ENCODE peak calls at places on chromosomes 4 and X, in five cellular contexts. U, E, X, L and J are unnamed samples.

GRCh38 chrX:11789809-11790208 is 31.8 kb downstream of the MSL3 start:
- DNase-seq in U (no peak), E (peak; percentile 16), X (no peak), L (no peak), J (no peak)

GRCh38 chr4:184514121-184514988 is 40.0 kb upstream of the IRF2 start:
- DNase-seq in U (peak; percentile 86), E (no peak), X (peak; percentile 23), L (no peak), J (peak; percentile 61)

GRCh38 chr4:151418385-151418784 is 9.4 kb downstream of the FHIP1A start:
- DNase-seq in U (peak; percentile 87), E (no peak), X (peak; percentile 91), L (no peak), J (peak; percentile 66)

GRCh38 chrX:151929131-151929530 is 16.4 kb downstream of the MAGEA4 start:
- DNase-seq in U (no peak), E (no peak), X (no peak), L (no peak), J (no peak)

GRCh38 chr4:139875456-139875855 is 209.8 kb downstream of the MGST2 start:
- DNase-seq in U (no peak), E (no peak), X (no peak), L (peak; percentile 81), J (no peak)

GRCh38 chr4:119858176-119858575 is 208.5 kb downstream of the MAD2L1 start:
- DNase-seq in U (no peak), E (no peak), X (peak; percentile 2), L (no peak), J (no peak)

GRCh38 chrX:21658152-21658737 is at the start of gene KLHL34:
- DNase-seq in U (no peak), E (no peak), X (no peak), L (peak; percentile 42), J (no peak)

GRCh38 chrX:24796204-24796603 is 102.5 kb downstream of the POLA1 start:
- DNase-seq in U (no peak), E (no peak), X (no peak), L (no peak), J (no peak)

GRCh38 chrX:29528281-29528680 is 687.1 kb upstream of the MAGEB2 start:
- DNase-seq in U (no peak), E (peak; percentile 33), X (no peak), L (no peak), J (no peak)

GRCh38 chr4:146632770-146633470 is 5.8 kb upstream of the POU4F2 start:
- DNase-seq in U (no peak), E (no peak), X (no peak), L (no peak), J (no peak)
- TF ChIP-seq EZH2 in U (no peak), E (no peak), X (no peak), L (peak; percentile 65), J (peak; percentile 48)

GRCh38 chr4:155953151-155954117 is at the start of gene CTSO:
- DNase-seq in U (peak; percentile 60), E (peak; percentile 88), X (peak; percentile 82), L (peak; percentile 73), J (peak; percentile 88)
- TF ChIP-seq CTCF in U (peak; percentile 57), E (peak; percentile 70), X (peak; percentile 73), L (peak; percentile 69), J (peak; percentile 74)

GRCh38 chr4:153528705-153529493 is 62.7 kb downstream of the TMEM131L start:
- DNase-seq in U (no peak), E (peak; percentile 10), X (no peak), L (no peak), J (no peak)

GRCh38 chr4:153530996-153531375 is 64.8 kb downstream of the TMEM131L start:
- DNase-seq in U (no peak), E (no peak), X (no peak), L (no peak), J (no peak)

GRCh38 chr4:153529646-153530045 is 63.5 kb downstream of the TMEM131L start:
- DNase-seq in U (no peak), E (no peak), X (no peak), L (no peak), J (no peak)

GRCh38 chr4:153532227-153532626 is 66.1 kb downstream of the TMEM131L start:
- DNase-seq in U (no peak), E (no peak), X (no peak), L (no peak), J (no peak)

DNA sequence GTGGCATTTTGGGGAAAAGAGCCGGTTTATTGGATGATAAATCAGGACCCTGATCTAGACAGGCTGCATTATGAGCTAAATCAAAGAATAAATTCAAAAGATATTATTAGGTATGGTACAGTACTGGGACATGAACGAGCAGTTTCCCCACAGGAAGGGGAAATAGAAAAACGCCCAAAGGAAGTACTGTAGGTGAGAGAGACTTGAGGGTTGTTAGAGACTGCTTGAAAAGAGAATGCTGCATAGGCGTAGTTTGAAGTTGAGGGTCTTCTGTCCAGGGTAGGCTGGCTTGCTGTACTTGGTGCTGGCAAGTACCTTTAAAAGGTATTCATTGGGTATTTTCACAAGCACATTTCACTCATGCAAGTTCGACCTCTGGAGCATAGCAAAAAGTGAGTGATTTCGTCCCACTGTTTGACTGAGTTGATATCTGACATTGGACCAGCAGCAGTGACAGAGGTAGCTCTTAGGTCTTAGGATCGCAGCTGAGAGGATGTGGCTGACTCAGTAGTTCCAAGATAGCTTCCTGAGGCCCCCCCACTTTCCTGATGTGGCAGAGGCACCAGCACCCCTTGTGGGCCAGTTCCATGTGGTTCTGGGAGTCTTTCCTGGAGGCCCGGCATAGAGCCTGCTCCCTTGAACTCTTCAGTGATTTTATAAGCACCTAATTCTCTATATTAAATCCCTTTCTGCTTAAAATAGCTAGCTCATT is 64.3 kb downstream of the TMEM131L start:
- DNase-seq in U (no peak), E (no peak), X (no peak), L (no peak), J (no peak)
- H3K4me1 ChIP-seq in U (no peaks in the 10 kb centered on the region), E (peaks cover 9% of the 10 kb centered on the region), X (no peaks in the 10 kb centered on the region), L (peaks cover 35% of the 10 kb centered on the region), J (peaks cover 24% of the 10 kb centered on the region)

DNA sequence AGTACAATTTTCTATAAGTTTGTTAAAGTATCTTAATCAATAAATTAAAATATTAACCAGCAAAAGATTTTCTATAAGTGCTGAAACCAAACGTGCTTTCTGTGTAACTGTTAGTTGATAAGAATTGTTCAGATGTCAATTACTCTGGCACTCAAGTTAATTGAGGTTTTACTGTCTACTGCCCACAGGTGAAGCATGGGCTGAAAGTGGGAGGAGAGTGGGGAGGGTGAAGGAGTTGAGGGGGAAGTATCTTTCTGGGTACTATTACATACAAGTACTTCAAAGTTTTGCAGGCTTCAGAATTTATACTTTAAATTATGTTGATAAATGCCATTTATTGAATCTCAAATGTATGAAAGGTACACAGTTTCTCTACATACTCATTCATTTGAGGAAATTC is 19.1 kb upstream of the CXCL3 start:
- DNase-seq in U (no peak), E (no peak), X (no peak), L (no peak), J (no peak)
- TF ChIP-seq EZH2 in U (no peak), E (no peak), X (no peak), L (no peak), J (no peak)

GRCh38 chr4:48779095-48779997 is 733 bp downstream of the FRYL start:
- DNase-seq in U (peak; percentile 37), E (peak; percentile 60), X (peak; percentile 39), L (peak; percentile 73), J (peak; percentile 85)
- TF ChIP-seq CTCF in U (no peak), E (peak; percentile 14), X (no peak), L (no peak), J (peak; percentile 16)

DNA sequence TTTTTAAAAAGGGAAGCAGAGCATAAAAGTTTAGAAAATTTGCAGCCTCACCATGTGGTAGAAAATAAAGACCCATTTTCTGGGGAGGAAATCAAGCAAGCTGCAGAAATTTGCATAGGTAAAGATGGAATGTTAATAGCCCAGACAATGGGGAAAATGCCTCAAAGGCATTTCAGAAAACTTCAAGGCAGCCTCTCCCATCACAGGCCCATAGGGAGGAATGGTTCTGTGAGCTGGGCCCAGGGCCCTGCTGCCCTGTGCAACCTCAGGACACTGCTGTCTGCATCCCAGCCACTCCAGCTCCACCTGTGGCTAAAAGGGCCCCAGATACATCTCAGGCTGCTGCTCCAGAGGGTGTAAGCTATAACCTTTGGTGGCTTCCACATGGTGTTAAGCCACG is 137.9 kb downstream of the INPP4B start:
- DNase-seq in U (no peak), E (no peak), X (no peak), L (peak; percentile 63), J (no peak)
- H3K4me1 ChIP-seq in U (no peaks in the 10 kb centered on the region), E (no peaks in the 10 kb centered on the region), X (peaks cover 4% of the 10 kb centered on the region), L (peaks cover 3% of the 10 kb centered on the region), J (no peaks in the 10 kb centered on the region)

DNA sequence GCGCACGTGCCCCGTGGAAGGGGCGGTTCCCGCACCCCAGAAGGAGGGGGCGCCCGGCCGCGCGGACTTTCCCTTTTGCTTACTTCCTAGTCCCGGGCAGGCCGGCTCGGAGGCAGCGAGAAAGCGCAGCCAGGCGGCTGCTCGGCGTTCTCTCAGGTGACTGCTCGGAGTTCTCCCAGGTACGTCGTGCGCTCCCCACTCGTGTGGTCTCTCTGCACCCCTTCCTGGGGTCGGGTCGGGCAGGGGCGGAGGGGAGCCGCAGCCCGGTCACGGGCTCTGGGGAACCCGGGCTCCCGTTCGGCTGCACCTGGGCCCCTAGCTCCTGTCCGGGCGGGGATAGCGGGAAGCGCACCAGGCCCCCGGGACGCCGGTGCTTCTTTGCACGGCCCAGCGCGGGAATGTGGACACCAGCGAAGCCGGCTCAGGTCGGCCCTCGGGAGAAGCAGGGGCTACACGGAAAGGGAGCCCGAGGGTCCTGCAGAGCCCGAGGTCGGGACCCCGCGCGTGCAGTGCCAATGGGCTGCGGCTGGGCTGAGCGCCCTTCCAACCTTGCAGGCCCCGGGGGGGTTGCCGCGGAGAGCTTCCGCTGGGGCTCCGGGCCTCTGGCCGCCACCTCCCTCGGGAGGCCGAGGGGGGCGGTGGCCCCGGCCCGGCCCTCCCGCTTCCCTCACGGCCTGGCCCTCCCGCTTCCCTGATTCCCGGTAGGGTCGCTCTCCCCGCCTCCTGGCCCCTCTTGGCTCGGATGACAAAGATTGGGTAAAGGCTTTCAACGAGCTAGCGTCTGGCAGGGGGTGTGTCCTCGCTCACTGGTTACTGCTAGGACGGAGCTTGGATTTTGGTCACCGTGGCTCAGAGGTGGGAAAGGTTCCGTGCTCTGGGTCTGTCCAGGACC is at the start of gene TLR2:
- DNase-seq in U (no peak), E (peak; percentile 14), X (peak; percentile 43), L (peak; percentile 80), J (peak; percentile 87)
- TF ChIP-seq EZH2 in U (peak; percentile 91), E (no peak), X (no peak), L (peak; percentile 55), J (no peak)